ENCODE peak calls at places on chromosomes 3 and 15, in four cellular contexts. J, D, Z and A are unnamed samples.

GRCh38 chr15:83767786-83768185 is 113.9 kb downstream of the ADAMTSL3 start:
- DNase-seq in J (no peak), D (no peak), Z (no peak), A (no peak)

GRCh38 chr15:101043911-101044624 is 124.9 kb downstream of the LRRK1 start:
- DNase-seq in J (peak; percentile 10), D (no peak), Z (peak; percentile 11), A (no peak)

GRCh38 chr3:139433089-139433488 is 43.2 kb downstream of the RBP2 start:
- DNase-seq in J (no peak), D (no peak), Z (no peak), A (no peak)

GRCh38 chr15:78739996-78740903 is 71.0 kb downstream of the ADAMTS7 start:
- DNase-seq in J (peak; percentile 54), D (peak; percentile 86), Z (no peak), A (no peak)

GRCh38 chr3:154085799-154086198 is 35.4 kb upstream of the ARHGEF26 start:
- DNase-seq in J (no peak), D (no peak), Z (no peak), A (no peak)

GRCh38 chr3:190718097-190718496 is 144.4 kb downstream of the GMNC start:
- DNase-seq in J (no peak), D (no peak), Z (no peak), A (no peak)

GRCh38 chr3:53806182-53807116 is 39.8 kb downstream of the CHDH start:
- DNase-seq in J (peak; percentile 15), D (no peak), Z (no peak), A (no peak)

GRCh38 chr3:114175204-114175987 is 3.5 kb downstream of the DRD3 start:
- DNase-seq in J (no peak), D (peak; percentile 50), Z (no peak), A (no peak)

GRCh38 chr3:136699271-136699828 is 52.8 kb downstream of the STAG1 start:
- DNase-seq in J (no peak), D (no peak), Z (no peak), A (no peak)

GRCh38 chr3:143101792-143102381 is 17.7 kb upstream of the CHST2 start:
- DNase-seq in J (no peak), D (no peak), Z (no peak), A (no peak)

DNA sequence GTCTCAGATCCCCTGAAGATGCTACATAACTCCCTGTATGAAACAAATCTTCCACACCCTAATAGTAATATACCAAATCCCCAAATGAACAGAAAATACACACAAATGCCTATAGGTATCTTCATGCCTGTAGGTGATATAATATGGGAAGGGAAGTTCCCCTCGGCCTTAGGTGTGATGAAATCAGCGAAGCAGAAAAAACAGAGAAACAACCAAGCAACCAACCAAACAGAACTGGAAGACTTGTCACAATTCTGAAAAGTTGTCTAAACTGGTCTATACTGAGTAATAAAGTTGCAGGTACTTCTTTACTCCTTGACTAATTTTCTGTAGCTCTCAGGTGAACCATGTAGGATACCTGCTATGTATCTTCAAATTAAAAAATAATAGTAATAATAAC is 82.2 kb upstream of the SATB1 start:
- DNase-seq in J (no peak), D (no peak), Z (no peak), A (no peak)
- H3K27ac ChIP-seq in J (no peak overlapping the region), D (no peak overlapping the region), Z (no peak overlapping the region), A (no peak overlapping the region)

GRCh38 chr15:32838338-32838737 is 120.5 kb downstream of the GREM1 start:
- DNase-seq in J (no peak), D (no peak), Z (no peak), A (no peak)
- H3K27ac ChIP-seq in J (no peak overlapping the region), D (no peak overlapping the region), Z (no peak overlapping the region), A (no peak overlapping the region)

GRCh38 chr3:115279939-115280338 is 132.9 kb upstream of the ZBTB20 start:
- DNase-seq in J (no peak), D (no peak), Z (no peak), A (no peak)
- H3K27ac ChIP-seq in J (peak overlapping the region; percentile 73), D (no peak overlapping the region), Z (peak overlapping the region; percentile 57), A (no peak overlapping the region)

GRCh38 chr3:30630238-30631030 is 24.0 kb downstream of the TGFBR2 start:
- DNase-seq in J (no peak), D (no peak), Z (no peak), A (no peak)

GRCh38 chr3:30628931-30629590 is 22.7 kb downstream of the TGFBR2 start:
- DNase-seq in J (no peak), D (peak; percentile 16), Z (peak; percentile 38), A (no peak)

GRCh38 chr3:30626443-30627181 is 20.2 kb downstream of the TGFBR2 start:
- DNase-seq in J (no peak), D (no peak), Z (no peak), A (no peak)

GRCh38 chr3:30629736-30630135 is 23.3 kb downstream of the TGFBR2 start:
- DNase-seq in J (no peak), D (no peak), Z (no peak), A (no peak)

DNA sequence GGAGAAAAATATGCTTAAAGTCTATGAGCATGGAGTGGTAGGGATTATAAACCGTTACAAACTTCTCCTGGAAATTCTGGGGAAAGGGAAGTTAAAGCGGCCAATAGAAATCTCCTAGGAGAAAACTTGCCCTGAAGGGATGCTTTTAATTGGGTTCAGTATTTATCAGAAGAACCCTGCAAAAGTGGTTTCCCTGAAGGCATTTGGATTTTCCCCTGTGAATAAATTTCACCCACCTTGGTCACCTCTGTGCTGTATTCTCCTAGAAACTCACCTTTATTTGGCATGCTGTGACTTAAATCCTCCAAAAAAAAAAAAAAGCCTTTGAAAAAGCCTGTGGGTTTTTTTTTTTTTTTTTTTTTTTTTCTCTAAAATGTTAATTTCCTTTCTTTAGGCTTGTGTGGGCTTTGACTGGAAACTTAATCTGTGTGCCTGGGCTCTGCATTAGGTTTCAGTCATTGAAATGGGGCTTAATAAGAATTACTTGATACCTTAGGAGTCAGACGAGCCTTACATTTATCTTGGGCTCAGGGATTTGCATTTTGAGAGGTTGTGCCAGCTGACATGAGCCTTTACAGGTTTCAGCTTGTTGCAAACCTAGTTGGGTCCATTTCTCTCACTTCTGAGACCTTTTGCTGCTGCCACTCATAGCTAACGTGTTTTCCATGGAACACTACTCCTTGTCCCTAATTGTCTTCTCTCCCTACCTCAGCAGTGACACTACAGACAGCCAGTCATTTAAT is 22.0 kb downstream of the TGFBR2 start:
- DNase-seq in J (no peak), D (no peak), Z (no peak), A (no peak)
- H3K27ac ChIP-seq in J (peak overlapping the region; percentile 65), D (peak overlapping the region; percentile 9), Z (peak overlapping the region; percentile 92), A (peak overlapping the region; percentile 57)

GRCh38 chr3:131361464-131362421 is 19.8 kb upstream of the NUDT16 start:
- DNase-seq in J (peak; percentile 58), D (peak; percentile 72), Z (peak; percentile 84), A (peak; percentile 44)

GRCh38 chr3:131360191-131360590 is 21.4 kb upstream of the NUDT16 start:
- DNase-seq in J (no peak), D (no peak), Z (no peak), A (no peak)

GRCh38 chr3:131357275-131357674 is 24.3 kb upstream of the NUDT16 start:
- DNase-seq in J (no peak), D (no peak), Z (no peak), A (no peak)

GRCh38 chr3:131363275-131363674 is 18.3 kb upstream of the NUDT16 start:
- DNase-seq in J (no peak), D (no peak), Z (no peak), A (no peak)
- H3K27ac ChIP-seq in J (no peak overlapping the region), D (no peak overlapping the region), Z (no peak overlapping the region), A (no peak overlapping the region)